ENCODE peak calls at places on chromosomes 16 and 17, in four cellular contexts. U is prostate gland, D is DND-41, T is choroid plexus epithelial cell. G is an unnamed sample.

GRCh38 chr17:81329279-81329926 is 34.3 kb upstream of the SLC38A10 start:
- DNase-seq in U (peak), D (no peak), T (peak), G (peak)

GRCh38 chr17:21679256-21680146 is 12.8 kb upstream of the KCNJ18 start:
- DNase-seq in U (no peak), D (no peak), T (no peak), G (no peak)

GRCh38 chr17:39867891-39868553 is at the start of gene ZPBP2:
- DNase-seq in U (no peak), D (no peak), T (no peak), G (no peak)

GRCh38 chr17:75535119-75535537 is 9.6 kb downstream of the LLGL2 start:
- DNase-seq in U (no peak), D (no peak), T (no peak), G (no peak)

GRCh38 chr16:84391151-84391873 is 23.0 kb downstream of the ATP2C2 start:
- DNase-seq in U (peak), D (no peak), T (peak), G (no peak)

GRCh38 chr17:50952889-50953288 is 86.7 kb upstream of the TOB1 start:
- DNase-seq in U (no peak), D (no peak), T (no peak), G (no peak)

GRCh38 chr17:19263621-19264010 is 26.4 kb downstream of the EPN2 start:
- DNase-seq in U (no peak), D (no peak), T (peak), G (no peak)

GRCh38 chr17:48101012-48101720 is at the start of gene CBX1:
- DNase-seq in U (peak), D (peak), T (peak), G (peak)

GRCh38 chr17:63476494-63476856 is 386 bp upstream of the ACE start:
- DNase-seq in U (no peak), D (no peak), T (no peak), G (no peak)

GRCh38 chr17:18129041-18129502 is 20.5 kb downstream of the MYO15A start:
- DNase-seq in U (peak), D (no peak), T (peak), G (peak)

GRCh38 chr17:44663095-44663494 is 6.8 kb downstream of the MEIOC start:
- DNase-seq in U (no peak), D (no peak), T (no peak), G (no peak)

GRCh38 chr16:52976539-52977167 is 76.0 kb downstream of the CHD9NB start:
- DNase-seq in U (no peak), D (no peak), T (peak), G (peak)

GRCh38 chr17:29115906-29116651 is 64.1 kb downstream of the MYO18A start:
- DNase-seq in U (no peak), D (peak), T (peak), G (no peak)

GRCh38 chr16:53504161-53504663 is 1.2 kb upstream of the AKTIP start:
- DNase-seq in U (peak), D (peak), T (peak), G (no peak)

GRCh38 chr17:72604518-72604917 is 483.7 kb downstream of the SOX9 start:
- DNase-seq in U (no peak), D (no peak), T (no peak), G (no peak)

GRCh38 chr16:78890496-78890895 is 710.0 kb downstream of the MAF start:
- DNase-seq in U (no peak), D (peak), T (no peak), G (no peak)

GRCh38 chr16:78816499-78817441 is 717.3 kb downstream of the WWOX start:
- DNase-seq in U (peak), D (no peak), T (no peak), G (no peak)

GRCh38 chr17:73541561-73541981 is 102.7 kb downstream of the SDK2 start:
- DNase-seq in U (no peak), D (no peak), T (no peak), G (no peak)

GRCh38 chr17:38415250-38416194 is 12.7 kb upstream of the ARHGAP23 start:
- DNase-seq in U (no peak), D (peak), T (peak), G (no peak)

GRCh38 chr17:81961087-81961514 is at the start of gene NOTUM:
- DNase-seq in U (no peak), D (peak), T (peak), G (no peak)

GRCh38 chr16:21663889-21664647 is at the start of gene OTOA:
- DNase-seq in U (no peak), D (no peak), T (no peak), G (no peak)

GRCh38 chr17:60832206-60832605 is 154.6 kb downstream of the BCAS3 start:
- DNase-seq in U (no peak), D (peak), T (peak), G (no peak)

GRCh38 chr16:30954993-30955392 is 2.6 kb upstream of the SETD1A start:
- DNase-seq in U (no peak), D (no peak), T (no peak), G (no peak)

GRCh38 chr16:7614022-7614795 is 281.6 kb downstream of the RBFOX1 start:
- DNase-seq in U (no peak), D (no peak), T (no peak), G (no peak)

GRCh38 chr17:75130632-75131277 is 787 bp downstream of the NT5C start:
- DNase-seq in U (peak), D (peak), T (peak), G (no peak)

GRCh38 chr17:36722121-36722902 is 120.9 kb downstream of the MRM1 start:
- DNase-seq in U (peak), D (peak), T (peak), G (no peak)

GRCh38 chr17:41654134-41654907 is 29.9 kb upstream of the KRT17 start:
- DNase-seq in U (peak), D (no peak), T (no peak), G (no peak)

GRCh38 chr17:50976951-50977472 is 110.9 kb upstream of the TOB1 start:
- DNase-seq in U (no peak), D (no peak), T (peak), G (no peak)

GRCh38 chr17:5883775-5884665 is 186.2 kb upstream of the WSCD1 start:
- DNase-seq in U (no peak), D (no peak), T (no peak), G (no peak)

GRCh38 chr16:70438325-70438982 is 446 bp downstream of the ST3GAL2 start:
- DNase-seq in U (no peak), D (no peak), T (no peak), G (no peak)

GRCh38 chr17:75571197-75571884 is 16.3 kb upstream of the MYO15B start:
- DNase-seq in U (no peak), D (no peak), T (peak), G (no peak)

GRCh38 chr17:16932156-16932555 is 39.8 kb downstream of the TNFRSF13B start:
- DNase-seq in U (no peak), D (no peak), T (no peak), G (no peak)

GRCh38 chr16:14088155-14088753 is 17.1 kb downstream of the MRTFB start:
- DNase-seq in U (no peak), D (no peak), T (peak), G (no peak)

DNA sequence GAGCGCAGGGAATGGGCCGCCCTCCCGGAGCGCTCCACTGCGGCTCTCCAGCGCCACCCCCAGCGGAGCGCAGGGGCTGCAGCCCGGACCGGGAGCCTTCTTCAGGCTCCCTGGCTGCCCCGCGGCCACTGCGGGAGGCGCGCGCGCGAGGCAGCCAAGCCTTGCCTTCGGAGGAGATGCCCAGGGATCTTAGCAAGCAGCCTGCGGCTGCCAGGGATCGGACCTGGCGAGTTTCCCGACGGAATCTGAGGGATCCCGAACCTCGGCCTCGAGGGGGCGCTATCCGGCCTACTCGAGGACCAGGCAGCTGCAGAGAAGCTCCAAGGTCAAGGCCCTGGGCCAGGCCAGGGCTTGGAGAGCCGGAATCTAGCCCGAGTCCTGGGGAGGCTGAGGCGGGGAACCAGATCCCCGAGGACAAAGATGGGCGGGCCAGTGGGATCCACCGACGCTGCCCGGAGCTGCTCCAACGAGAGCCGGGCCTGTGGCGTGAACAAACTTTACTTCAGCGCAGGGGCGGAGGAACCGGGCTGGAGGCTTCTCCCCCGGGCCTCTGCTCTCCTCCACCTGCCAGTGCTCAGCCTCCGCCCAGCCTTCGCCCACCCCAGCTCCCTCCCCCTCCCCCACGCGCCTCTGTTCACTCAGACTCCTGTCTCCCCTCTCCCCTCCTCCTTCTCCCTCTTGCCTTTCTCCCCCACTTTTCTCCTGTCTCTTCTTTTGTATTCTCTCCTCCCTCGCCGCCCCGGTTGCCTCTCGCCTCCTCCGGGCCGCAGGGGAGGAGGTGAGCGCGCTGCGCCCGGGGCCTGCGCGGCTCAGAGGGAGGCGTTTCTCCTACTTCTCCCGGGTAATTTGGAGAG is at the start of gene IRX6:
- DNase-seq in U (no peak), D (no peak), T (no peak), G (peak)
- H3K4me3 ChIP-seq in U (no peak), D (no peak), T (no peak), G (no peak)

GRCh38 chr16:287981-288920 is 5.3 kb downstream of the PDIA2 start:
- DNase-seq in U (no peak), D (no peak), T (no peak), G (no peak)

GRCh38 chr16:285146-286055 is 2.4 kb downstream of the PDIA2 start:
- DNase-seq in U (no peak), D (no peak), T (no peak), G (no peak)

GRCh38 chr16:289395-289997 is 6.5 kb downstream of the PDIA2 start:
- DNase-seq in U (no peak), D (no peak), T (no peak), G (no peak)

GRCh38 chr16:286491-287297 is 3.7 kb downstream of the PDIA2 start:
- DNase-seq in U (no peak), D (no peak), T (no peak), G (no peak)

GRCh38 chr16:287298-287811 is 4.4 kb downstream of the PDIA2 start:
- DNase-seq in U (no peak), D (no peak), T (no peak), G (no peak)
- TF ChIP-seq CTCF in U (no peak), D (no peak), T (peak), G (peak)

GRCh38 chr17:78276499-78276898 is 45.1 kb downstream of the TMEM235 start:
- DNase-seq in U (no peak), D (no peak), T (no peak), G (no peak)
- H3K4me3 ChIP-seq in U (no peak), D (no peak), T (no peak), G (no peak)

GRCh38 chr17:70661342-70662222 is 492.2 kb downstream of the KCNJ2 start:
- DNase-seq in U (no peak), D (no peak), T (peak), G (no peak)
- TF ChIP-seq CTCF in U (no peak), D (no peak), T (no peak), G (no peak)

DNA sequence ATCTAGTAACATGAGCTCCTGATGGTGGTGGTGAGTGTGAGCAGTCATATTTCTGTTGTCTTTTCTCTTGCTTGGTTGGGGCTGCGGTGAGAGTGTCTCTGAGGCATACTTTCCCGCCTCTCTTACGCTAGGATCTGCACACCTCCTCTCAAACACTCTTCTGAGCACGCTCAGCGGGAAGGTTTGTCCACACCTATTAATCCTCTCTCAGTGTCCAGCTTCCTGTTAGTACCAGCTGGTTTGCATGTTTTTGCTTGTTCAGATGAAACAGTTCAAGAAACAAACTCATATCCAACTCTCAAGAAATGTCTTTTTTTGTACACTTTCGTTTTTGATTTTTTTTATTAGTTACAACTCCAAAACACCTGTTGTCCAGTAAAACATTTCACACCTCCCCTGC is 89.5 kb downstream of the CCDC182 start:
- DNase-seq in U (no peak), D (no peak), T (no peak), G (no peak)
- H3K4me3 ChIP-seq in U (no peak), D (no peak), T (no peak), G (no peak)

DNA sequence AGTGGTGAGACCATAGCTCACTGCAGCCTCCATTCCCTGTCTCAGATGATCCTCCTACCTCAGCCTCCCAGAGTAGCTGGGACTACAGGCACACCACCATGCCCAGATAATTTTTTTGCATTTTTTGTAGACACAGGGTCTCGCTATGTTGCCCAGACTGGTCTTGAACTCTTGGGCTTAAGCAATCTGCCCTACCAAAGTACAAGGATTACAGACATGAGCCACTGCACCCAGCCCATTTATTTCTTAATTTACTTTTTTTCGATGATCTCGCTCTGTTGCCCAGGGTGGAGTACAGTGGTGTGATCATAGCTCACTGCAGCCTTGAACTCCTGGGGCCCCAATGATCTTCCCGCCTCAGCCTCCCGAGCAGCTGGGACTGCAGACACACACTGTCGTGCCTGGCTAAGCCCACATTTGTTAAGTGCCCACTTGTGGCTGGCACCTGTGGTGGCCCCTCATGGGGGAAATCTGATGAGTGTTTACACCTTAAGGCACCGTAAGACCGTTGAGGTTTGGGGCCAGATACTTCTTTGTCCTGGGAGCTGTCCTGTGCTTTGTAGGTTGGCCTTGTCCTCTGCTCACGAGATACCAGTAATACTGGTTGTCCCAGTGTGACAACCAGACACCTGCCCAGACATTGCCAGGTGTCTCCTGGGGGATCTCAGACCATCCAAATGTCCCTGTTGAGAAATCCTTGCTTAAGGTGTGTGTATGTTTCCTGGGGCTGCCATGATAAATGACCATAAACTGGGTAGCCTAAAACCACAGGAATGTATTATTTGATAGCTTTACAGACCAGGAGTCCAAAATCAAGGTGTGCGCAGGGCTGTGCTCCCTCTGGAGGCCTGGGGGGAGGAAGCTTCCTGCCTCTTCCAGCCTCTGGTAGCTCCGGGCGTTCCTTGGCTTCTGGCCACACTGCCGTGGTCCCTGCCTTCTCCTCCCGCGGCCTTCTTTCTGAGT is 141.4 kb upstream of the GSE1 start:
- DNase-seq in U (peak), D (no peak), T (no peak), G (peak)
- TF ChIP-seq CTCF in U (no peak), D (no peak), T (peak), G (no peak)